ENCODE peak calls at places on chromosomes 4 and X, in four cellular contexts. One of them, this sample, is unnamed.

GRCh38 chr4:173332963-173333657 is 1.0 kb downstream of the HMGB2 start:
- DNase-seq in GM23338: no peak
- DNase-seq in heart right ventricle: no peak
- DNase-seq in PC-9: peak
- DNase-seq in this sample: no peak

GRCh38 chr4:159048166-159048886 is 54.6 kb upstream of the RAPGEF2 start:
- DNase-seq in GM23338: peak
- DNase-seq in PC-9: no peak
- DNase-seq in heart right ventricle: peak
- DNase-seq in this sample: peak

GRCh38 chrX:13646154-13646549 is 6.8 kb upstream of the TCEANC start:
- DNase-seq in heart right ventricle: peak
- DNase-seq in PC-9: no peak
- DNase-seq in GM23338: peak
- DNase-seq in this sample: peak

GRCh38 chr4:10998826-10999225 is 314.3 kb upstream of the CLNK start:
- DNase-seq in heart right ventricle: no peak
- DNase-seq in PC-9: no peak
- DNase-seq in GM23338: no peak
- DNase-seq in this sample: no peak

GRCh38 chrX:135639066-135639815 is 74.2 kb upstream of the CT45A1 start:
- DNase-seq in heart right ventricle: no peak
- DNase-seq in GM23338: no peak
- DNase-seq in PC-9: no peak
- DNase-seq in this sample: no peak

GRCh38 chrX:9416562-9417319 is 48.1 kb upstream of the TBL1X start:
- DNase-seq in GM23338: no peak
- DNase-seq in PC-9: peak
- DNase-seq in heart right ventricle: no peak
- DNase-seq in this sample: no peak

GRCh38 chr4:121462660-121463261 is 81.9 kb upstream of the QRFPR start:
- DNase-seq in PC-9: peak
- DNase-seq in heart right ventricle: no peak
- DNase-seq in GM23338: peak
- DNase-seq in this sample: no peak

GRCh38 chrX:119990995-119991787 is 47.6 kb upstream of the NKAP start:
- DNase-seq in heart right ventricle: no peak
- DNase-seq in PC-9: no peak
- DNase-seq in GM23338: peak
- DNase-seq in this sample: no peak

GRCh38 chr4:142350886-142351285 is 495.2 kb downstream of the INPP4B start:
- DNase-seq in GM23338: no peak
- DNase-seq in PC-9: peak
- DNase-seq in heart right ventricle: no peak
- DNase-seq in this sample: no peak

GRCh38 chr4:123556526-123556925 is 159.9 kb downstream of the SPRY1 start:
- DNase-seq in heart right ventricle: no peak
- DNase-seq in GM23338: no peak
- DNase-seq in PC-9: no peak
- DNase-seq in this sample: no peak

GRCh38 chr4:70902577-70903281 is 560 bp downstream of the MOB1B start:
- DNase-seq in GM23338: peak
- DNase-seq in PC-9: no peak
- DNase-seq in heart right ventricle: no peak
- DNase-seq in this sample: peak

GRCh38 chrX:120790118-120790517 is 85.5 kb downstream of the CT47B1 start:
- DNase-seq in heart right ventricle: no peak
- DNase-seq in PC-9: peak
- DNase-seq in GM23338: peak
- DNase-seq in this sample: no peak

GRCh38 chr4:54568184-54568583 is 89.6 kb upstream of the KIT start:
- DNase-seq in heart right ventricle: no peak
- DNase-seq in PC-9: peak
- DNase-seq in GM23338: no peak
- DNase-seq in this sample: no peak

GRCh38 chrX:109714340-109714958 is 18.6 kb downstream of the ACSL4 start:
- DNase-seq in PC-9: peak
- DNase-seq in heart right ventricle: no peak
- DNase-seq in GM23338: no peak
- DNase-seq in this sample: no peak

GRCh38 chr4:39548425-39549067 is 21.3 kb upstream of the UGDH start:
- DNase-seq in PC-9: peak
- DNase-seq in heart right ventricle: no peak
- DNase-seq in GM23338: no peak
- DNase-seq in this sample: no peak

GRCh38 chrX:16484338-16484737 is 165.6 kb upstream of the S100G start:
- DNase-seq in GM23338: no peak
- DNase-seq in PC-9: peak
- DNase-seq in heart right ventricle: no peak
- DNase-seq in this sample: no peak

GRCh38 chr4:110508827-110509446 is 33.0 kb downstream of the ENPEP start:
- DNase-seq in PC-9: no peak
- DNase-seq in GM23338: peak
- DNase-seq in heart right ventricle: no peak
- DNase-seq in this sample: no peak

GRCh38 chr4:105042451-105042850 is 104.2 kb upstream of the TET2 start:
- DNase-seq in heart right ventricle: no peak
- DNase-seq in GM23338: no peak
- DNase-seq in PC-9: no peak
- DNase-seq in this sample: no peak

GRCh38 chr4:108370291-108370690 is 201.6 kb upstream of the LEF1 start:
- DNase-seq in heart right ventricle: no peak
- DNase-seq in PC-9: no peak
- DNase-seq in GM23338: no peak
- DNase-seq in this sample: no peak

GRCh38 chr4:39699676-39700409 is 1.9 kb downstream of the UBE2K start:
- DNase-seq in PC-9: peak
- DNase-seq in GM23338: no peak
- DNase-seq in heart right ventricle: no peak
- DNase-seq in this sample: no peak

GRCh38 chrX:66110112-66110511 is 53.9 kb upstream of the HEPH start:
- DNase-seq in GM23338: peak
- DNase-seq in PC-9: no peak
- DNase-seq in heart right ventricle: no peak
- DNase-seq in this sample: no peak

GRCh38 chrX:69025802-69026301 is 139.4 kb downstream of the PJA1 start:
- DNase-seq in PC-9: peak
- DNase-seq in GM23338: no peak
- DNase-seq in heart right ventricle: no peak
- DNase-seq in this sample: no peak

GRCh38 chr4:151987606-151988005 is 226.8 kb upstream of the GATB start:
- DNase-seq in PC-9: no peak
- DNase-seq in heart right ventricle: no peak
- DNase-seq in GM23338: no peak
- DNase-seq in this sample: no peak

GRCh38 chrX:14501312-14501711 is 28.0 kb upstream of the GLRA2 start:
- DNase-seq in heart right ventricle: no peak
- DNase-seq in GM23338: no peak
- DNase-seq in PC-9: no peak
- DNase-seq in this sample: no peak

GRCh38 chr4:108693819-108694218 is 43.4 kb downstream of the OSTC start:
- DNase-seq in heart right ventricle: no peak
- DNase-seq in PC-9: no peak
- DNase-seq in GM23338: no peak
- DNase-seq in this sample: no peak

GRCh38 chrX:18828832-18829404 is 121.5 kb downstream of the PPEF1 start:
- DNase-seq in PC-9: no peak
- DNase-seq in heart right ventricle: no peak
- DNase-seq in GM23338: no peak
- DNase-seq in this sample: no peak

GRCh38 chr4:169203891-169204290 is 66.9 kb downstream of the SH3RF1 start:
- DNase-seq in heart right ventricle: no peak
- DNase-seq in GM23338: no peak
- DNase-seq in PC-9: no peak
- DNase-seq in this sample: no peak

GRCh38 chr4:8861576-8862279 is 9.9 kb downstream of the HMX1 start:
- DNase-seq in GM23338: peak
- DNase-seq in PC-9: no peak
- DNase-seq in heart right ventricle: no peak
- DNase-seq in this sample: no peak

GRCh38 chr4:135243960-135244561 is 1042.5 kb upstream of the PABPC4L start:
- DNase-seq in PC-9: no peak
- DNase-seq in heart right ventricle: no peak
- DNase-seq in GM23338: no peak
- DNase-seq in this sample: no peak

GRCh38 chr4:135236035-135236434 is 1034.4 kb upstream of the PABPC4L start:
- DNase-seq in heart right ventricle: no peak
- DNase-seq in PC-9: no peak
- DNase-seq in GM23338: no peak
- DNase-seq in this sample: no peak

GRCh38 chr4:135238940-135239339 is 1037.4 kb upstream of the PABPC4L start:
- DNase-seq in PC-9: no peak
- DNase-seq in heart right ventricle: no peak
- DNase-seq in GM23338: no peak
- DNase-seq in this sample: no peak

GRCh38 chr4:135240796-135241195 is 1039.2 kb upstream of the PABPC4L start:
- DNase-seq in GM23338: no peak
- DNase-seq in PC-9: no peak
- DNase-seq in heart right ventricle: no peak
- DNase-seq in this sample: no peak

DNA sequence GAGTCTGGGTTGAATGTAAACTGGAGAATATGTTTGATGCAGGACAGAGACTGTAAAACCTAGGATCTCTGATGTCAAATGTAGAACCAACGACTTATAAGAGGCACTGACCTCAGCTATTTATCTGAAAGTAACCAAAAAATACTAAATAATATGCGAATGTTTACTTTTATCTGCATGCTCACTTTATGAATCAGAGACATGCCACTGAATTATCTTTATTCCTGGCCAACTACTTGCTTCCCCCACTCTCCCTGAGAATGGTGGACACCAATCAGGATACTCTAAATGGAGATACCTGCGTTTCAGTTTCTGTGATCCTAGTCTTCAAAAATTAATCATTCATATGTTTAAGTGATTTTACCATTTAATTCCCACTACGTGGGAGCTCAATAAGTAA is 1038.4 kb upstream of the PABPC4L start:
- DNase-seq in heart right ventricle: no peak
- DNase-seq in GM23338: no peak
- DNase-seq in PC-9: no peak
- DNase-seq in this sample: no peak
- TF ChIP-seq CTCF in heart right ventricle: no peak
- TF ChIP-seq CTCF in GM23338: no peak
- TF ChIP-seq CTCF in PC-9: no peak
- TF ChIP-seq CTCF in this sample: no peak

DNA sequence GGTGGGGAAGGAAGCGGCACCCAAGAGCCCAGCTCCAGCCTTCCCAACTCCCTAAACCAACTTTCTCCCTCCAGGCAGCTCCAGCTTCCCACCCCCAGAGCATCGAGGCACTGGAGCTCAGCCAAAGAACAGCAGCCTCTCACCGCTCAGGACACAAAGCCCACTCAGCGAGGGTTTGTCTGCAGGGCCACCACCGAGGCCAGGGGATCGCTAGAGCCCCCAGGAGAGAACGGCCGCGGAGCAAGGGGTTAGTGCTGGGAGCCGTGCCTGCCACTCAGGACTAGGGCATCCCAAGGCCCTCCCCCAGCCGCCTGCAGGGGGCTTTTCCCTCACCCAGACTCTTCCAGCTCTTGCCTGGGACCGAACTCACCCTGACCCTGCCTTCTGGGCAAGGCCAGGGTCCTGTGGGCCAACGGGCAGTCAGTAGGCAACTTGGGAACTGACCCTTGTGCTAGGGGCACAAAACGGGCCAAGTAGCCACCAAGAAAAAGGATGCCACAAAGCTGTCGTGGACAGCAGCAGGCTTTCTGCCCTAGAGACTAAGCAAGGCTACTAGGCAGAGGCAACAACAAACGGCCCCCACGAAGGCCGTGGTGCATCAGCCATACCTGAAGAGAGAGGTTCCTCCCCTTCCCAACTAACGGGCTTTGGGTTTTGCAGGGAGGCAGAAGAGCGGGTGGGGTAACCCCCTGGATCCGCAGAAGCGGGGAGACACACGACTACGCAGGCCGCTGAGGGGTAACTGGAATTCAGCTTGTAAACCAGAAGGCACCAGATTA is 2.3 kb downstream of the HCFC1 start:
- DNase-seq in GM23338: no peak
- DNase-seq in PC-9: no peak
- DNase-seq in heart right ventricle: no peak
- DNase-seq in this sample: no peak
- TF ChIP-seq CTCF in GM23338: no peak
- TF ChIP-seq CTCF in PC-9: no peak
- TF ChIP-seq CTCF in heart right ventricle: no peak
- TF ChIP-seq CTCF in this sample: peak

DNA sequence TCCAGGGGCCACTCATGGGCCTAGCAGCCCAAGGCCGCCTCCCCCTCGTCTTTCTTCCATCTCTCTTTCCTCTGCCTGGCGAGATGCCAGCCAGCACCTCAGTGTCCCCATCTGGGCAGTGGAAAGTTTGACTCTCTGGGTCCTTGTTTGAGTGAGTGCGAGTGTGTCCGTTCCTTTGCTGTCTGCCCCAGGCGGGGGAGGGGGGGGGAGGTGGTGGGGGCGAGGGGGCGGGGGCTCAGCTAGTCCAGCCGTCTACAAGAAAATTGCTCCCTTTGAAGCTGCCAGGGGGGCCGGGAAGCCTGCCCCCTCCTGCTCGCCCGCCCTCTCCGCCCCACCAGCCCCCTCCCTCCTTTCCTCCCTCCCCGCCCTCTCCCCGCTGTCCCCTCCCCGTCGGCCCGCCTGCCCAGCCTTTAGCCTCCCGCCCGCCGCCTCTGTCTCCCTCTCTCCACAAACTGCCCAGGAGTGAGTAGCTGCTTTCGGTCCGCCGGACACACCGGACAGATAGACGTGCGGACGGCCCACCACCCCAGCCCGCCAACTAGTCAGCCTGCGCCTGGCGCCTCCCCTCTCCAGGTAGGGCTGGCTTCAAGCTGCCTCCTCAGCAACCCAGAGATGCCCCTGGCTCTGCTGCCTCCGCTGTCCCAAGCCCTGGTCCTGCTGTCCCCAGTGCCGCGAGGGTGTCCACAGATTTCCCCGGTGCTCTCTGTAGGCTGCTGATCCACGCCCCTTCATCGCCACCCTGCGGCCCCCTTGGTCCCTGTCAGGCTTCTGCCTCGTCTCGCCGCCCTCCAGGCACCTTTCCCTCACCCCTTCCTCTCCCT is at the start of gene BGN:
- DNase-seq in GM23338: peak
- DNase-seq in heart right ventricle: peak
- DNase-seq in PC-9: no peak
- DNase-seq in this sample: peak
- TF ChIP-seq CTCF in GM23338: peak
- TF ChIP-seq CTCF in heart right ventricle: peak
- TF ChIP-seq CTCF in PC-9: no peak
- TF ChIP-seq CTCF in this sample: no peak

GRCh38 chr4:81493895-81494490 is 22.3 kb upstream of the RASGEF1B start:
- DNase-seq in GM23338: no peak
- DNase-seq in heart right ventricle: no peak
- DNase-seq in PC-9: no peak
- DNase-seq in this sample: no peak

GRCh38 chr4:81491943-81492342 is 20.2 kb upstream of the RASGEF1B start:
- DNase-seq in heart right ventricle: no peak
- DNase-seq in PC-9: peak
- DNase-seq in GM23338: no peak
- DNase-seq in this sample: no peak

GRCh38 chr4:81495308-81495707 is 23.6 kb upstream of the RASGEF1B start:
- DNase-seq in heart right ventricle: no peak
- DNase-seq in GM23338: no peak
- DNase-seq in PC-9: no peak
- DNase-seq in this sample: no peak

GRCh38 chr4:81490761-81491160 is 19.1 kb upstream of the RASGEF1B start:
- DNase-seq in PC-9: no peak
- DNase-seq in heart right ventricle: no peak
- DNase-seq in GM23338: no peak
- DNase-seq in this sample: no peak

GRCh38 chr4:81492596-81492995 is 20.9 kb upstream of the RASGEF1B start:
- DNase-seq in GM23338: no peak
- DNase-seq in heart right ventricle: no peak
- DNase-seq in PC-9: peak
- DNase-seq in this sample: no peak
- TF ChIP-seq CTCF in GM23338: no peak
- TF ChIP-seq CTCF in heart right ventricle: no peak
- TF ChIP-seq CTCF in PC-9: no peak
- TF ChIP-seq CTCF in this sample: no peak

This sample was measured in mesothelial cell of epicardium.